ENCODE peak calls at places on chromosomes 16 and 17, in four cellular contexts. X is IMR-90, R is neuronal stem cell, H is trophoblast cell. C is an unnamed sample.

GRCh38 chr16:20884240-20884556 is 16.0 kb downstream of the DCUN1D3 start:
- DNase-seq in X (peak; percentile 88), R (no peak), H (no peak), C (no peak)

GRCh38 chr17:1830288-1830687 is 483 bp downstream of the RPA1 start:
- DNase-seq in X (no peak), R (peak; percentile 26), H (peak; percentile 65), C (peak; percentile 45)

GRCh38 chr17:53313746-53314145 is 509.0 kb upstream of the KIF2B start:
- DNase-seq in X (no peak), R (no peak), H (peak; percentile 45), C (no peak)

GRCh38 chr17:77211681-77212080 is 70.9 kb downstream of the SEC14L1 start:
- DNase-seq in X (no peak), R (no peak), H (no peak), C (no peak)

GRCh38 chr17:9676742-9677387 is 31.5 kb downstream of the USP43 start:
- DNase-seq in X (peak; percentile 12), R (no peak), H (peak; percentile 97), C (no peak)

GRCh38 chr17:35713069-35713728 is 18.2 kb upstream of the RASL10B start:
- DNase-seq in X (peak; percentile 94), R (no peak), H (peak; percentile 18), C (no peak)

GRCh38 chr16:84314373-84314772 is 19.7 kb downstream of the WFDC1 start:
- DNase-seq in X (no peak), R (no peak), H (no peak), C (no peak)

GRCh38 chr17:79647456-79647915 is 36.6 kb upstream of the RBFOX3 start:
- DNase-seq in X (no peak), R (no peak), H (no peak), C (peak; percentile 20)

GRCh38 chr16:14378131-14378551 is 251.9 kb downstream of the PARN start:
- DNase-seq in X (peak; percentile 92), R (no peak), H (peak; percentile 76), C (no peak)

GRCh38 chr17:21209511-21210175 is 4.3 kb downstream of the TMEM11 start:
- DNase-seq in X (no peak), R (no peak), H (no peak), C (no peak)

GRCh38 chr17:68382582-68383085 is 74.7 kb downstream of the WIPI1 start:
- DNase-seq in X (no peak), R (no peak), H (no peak), C (peak; percentile 8)

GRCh38 chr17:37089998-37090397 is 141.2 kb downstream of the AATF start:
- DNase-seq in X (no peak), R (no peak), H (no peak), C (no peak)

GRCh38 chr16:28865289-28865688 is 1.6 kb downstream of the SH2B1 start:
- DNase-seq in X (no peak), R (no peak), H (no peak), C (no peak)

GRCh38 chr17:45808845-45809244 is 24.7 kb downstream of the CRHR1 start:
- DNase-seq in X (no peak), R (no peak), H (no peak), C (no peak)

GRCh38 chr17:77186141-77186604 is 45.4 kb downstream of the SEC14L1 start:
- DNase-seq in X (no peak), R (no peak), H (no peak), C (no peak)

GRCh38 chr17:9767432-9767991 is 23.9 kb downstream of the DHRS7C start:
- DNase-seq in X (no peak), R (no peak), H (no peak), C (no peak)

GRCh38 chr16:81448154-81449131 is 3.8 kb downstream of the CMIP start:
- DNase-seq in X (no peak), R (no peak), H (no peak), C (no peak)

GRCh38 chr17:31528291-31528874 is 136.9 kb downstream of the RAB11FIP4 start:
- DNase-seq in X (no peak), R (no peak), H (no peak), C (peak; percentile 28)

GRCh38 chr17:27396941-27397340 is 59.3 kb upstream of the KSR1 start:
- DNase-seq in X (peak; percentile 42), R (no peak), H (peak; percentile 35), C (no peak)

GRCh38 chr16:27325736-27326135 is 12.0 kb downstream of the IL4R start:
- DNase-seq in X (no peak), R (no peak), H (no peak), C (no peak)

GRCh38 chr16:35319536-35320192 is 1860.3 kb downstream of the TP53TG3F start:
- DNase-seq in X (no peak), R (no peak), H (no peak), C (no peak)

GRCh38 chr17:36934759-36935630 is 2.3 kb upstream of the LHX1 start:
- DNase-seq in X (no peak), R (no peak), H (peak; percentile 24), C (peak; percentile 79)

GRCh38 chr16:51994597-51994996 is 552.3 kb downstream of the TOX3 start:
- DNase-seq in X (no peak), R (no peak), H (peak; percentile 65), C (no peak)

GRCh38 chr16:56281256-56281805 is 90.0 kb downstream of the GNAO1 start:
- DNase-seq in X (no peak), R (peak; percentile 89), H (peak; percentile 28), C (peak; percentile 95)

GRCh38 chr16:24826096-24826690 is 19.6 kb upstream of the SLC5A11 start:
- DNase-seq in X (no peak), R (no peak), H (no peak), C (no peak)

GRCh38 chr16:74168445-74168844 is 128.2 kb upstream of the PSMD7 start:
- DNase-seq in X (no peak), R (no peak), H (no peak), C (no peak)

GRCh38 chr16:19294156-19294649 is 8.7 kb downstream of the CLEC19A start:
- DNase-seq in X (no peak), R (no peak), H (peak; percentile 42), C (no peak)

GRCh38 chr16:72172105-72173034 is at the start of gene PMFBP1:
- DNase-seq in X (peak; percentile 59), R (no peak), H (peak; percentile 90), C (no peak)

GRCh38 chr17:45307290-45308015 is 9.4 kb downstream of the MAP3K14 start:
- DNase-seq in X (peak; percentile 90), R (no peak), H (peak; percentile 43), C (no peak)

DNA sequence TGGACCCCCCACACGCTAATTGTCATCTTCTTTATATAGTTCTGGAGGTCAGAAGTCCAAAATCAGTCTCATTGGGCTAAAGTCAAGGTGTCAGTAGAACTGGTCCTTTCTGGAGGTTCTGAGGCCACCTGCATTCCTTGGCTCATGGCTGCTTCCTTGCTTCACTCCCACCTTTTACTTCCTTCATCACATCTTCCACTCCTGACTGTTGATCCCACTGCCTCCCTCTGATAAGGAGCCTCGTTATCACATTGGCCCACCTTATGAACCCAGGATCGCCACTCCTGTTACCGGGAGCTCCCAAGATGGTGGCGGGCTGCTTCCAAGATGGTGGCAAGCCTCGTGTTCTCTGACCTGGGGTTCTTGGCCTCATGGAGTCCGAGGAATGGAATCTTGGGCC is 83.0 kb downstream of the CDC27 start:
- DNase-seq in X (no peak), R (no peak), H (no peak), C (no peak)
- H3K9ac ChIP-seq in X (no peak overlapping the region), R (no peak overlapping the region), H (no peak overlapping the region), C (no peak overlapping the region)

GRCh38 chr16:58042886-58043515 is 17.4 kb downstream of the MMP15 start:
- DNase-seq in X (no peak), R (no peak), H (no peak), C (no peak)

GRCh38 chr16:58040945-58041627 is 15.5 kb downstream of the MMP15 start:
- DNase-seq in X (no peak), R (no peak), H (no peak), C (no peak)

GRCh38 chr16:58042001-58042885 is 16.7 kb downstream of the MMP15 start:
- DNase-seq in X (no peak), R (no peak), H (no peak), C (no peak)

GRCh38 chr16:58040496-58040846 is 14.9 kb downstream of the MMP15 start:
- DNase-seq in X (no peak), R (no peak), H (no peak), C (no peak)

DNA sequence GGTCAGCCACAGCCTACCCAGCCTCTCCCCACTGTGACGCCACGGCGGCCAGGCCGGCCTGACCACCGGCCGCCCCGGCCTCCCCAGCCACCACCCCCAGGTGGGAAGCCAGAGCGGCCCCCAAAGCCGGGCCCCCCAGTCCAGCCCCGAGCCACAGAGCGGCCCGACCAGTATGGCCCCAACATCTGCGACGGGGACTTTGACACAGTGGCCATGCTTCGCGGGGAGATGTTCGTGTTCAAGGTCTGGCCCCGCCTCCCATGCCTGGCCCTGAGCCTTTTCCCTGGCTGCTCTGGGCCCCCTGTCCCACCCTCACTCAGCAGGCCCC is 16.0 kb downstream of the MMP15 start:
- DNase-seq in X (no peak), R (no peak), H (no peak), C (no peak)
- H3K14ac ChIP-seq in X (no peak overlapping the region), R (no peak overlapping the region), H (no peak overlapping the region), C (no peak overlapping the region)

DNA sequence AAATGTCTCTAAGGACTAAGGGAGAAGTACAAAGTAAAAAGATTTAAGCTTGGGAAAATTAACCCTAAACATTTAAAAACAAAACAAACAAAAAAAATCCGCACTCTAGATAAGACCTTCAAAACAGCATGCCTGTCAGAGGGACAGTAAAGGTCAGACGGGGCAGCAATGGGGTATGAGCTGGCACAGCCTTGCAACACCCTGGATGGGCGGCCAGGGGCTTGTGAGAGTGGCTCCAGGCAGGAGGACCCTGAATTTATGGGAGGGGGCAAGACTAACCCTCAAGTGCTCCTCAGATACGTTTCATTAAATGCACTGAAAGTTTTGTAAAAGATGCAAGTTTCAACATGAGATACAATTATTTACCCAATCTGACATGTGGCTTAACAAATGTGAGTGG is 128.6 kb downstream of the ANKRD11 start:
- DNase-seq in X (no peak), R (no peak), H (no peak), C (no peak)
- H3K9ac ChIP-seq in X (no peak overlapping the region), R (no peak overlapping the region), H (no peak overlapping the region), C (no peak overlapping the region)

GRCh38 chr17:50207792-50208567 is 6.5 kb upstream of the COL1A1 start:
- DNase-seq in X (no peak), R (no peak), H (no peak), C (peak; percentile 84)
- H3K14ac ChIP-seq in X (peak overlapping the region; percentile 89), R (no peak overlapping the region), H (peak overlapping the region; percentile 89), C (no peak overlapping the region)

GRCh38 chr17:70169707-70170597 is 620 bp downstream of the KCNJ2 start:
- DNase-seq in X (peak; percentile 55), R (no peak), H (peak; percentile 22), C (no peak)
- H3K9ac ChIP-seq in X (peak overlapping the region; percentile 82), R (no peak overlapping the region), H (peak overlapping the region; percentile 73), C (no peak overlapping the region)

GRCh38 chr17:82895087-82895486 is 55.3 kb upstream of the ZNF750 start:
- DNase-seq in X (no peak), R (no peak), H (no peak), C (no peak)
- H3K14ac ChIP-seq in X (no peak overlapping the region), R (no peak overlapping the region), H (no peak overlapping the region), C (no peak overlapping the region)

DNA sequence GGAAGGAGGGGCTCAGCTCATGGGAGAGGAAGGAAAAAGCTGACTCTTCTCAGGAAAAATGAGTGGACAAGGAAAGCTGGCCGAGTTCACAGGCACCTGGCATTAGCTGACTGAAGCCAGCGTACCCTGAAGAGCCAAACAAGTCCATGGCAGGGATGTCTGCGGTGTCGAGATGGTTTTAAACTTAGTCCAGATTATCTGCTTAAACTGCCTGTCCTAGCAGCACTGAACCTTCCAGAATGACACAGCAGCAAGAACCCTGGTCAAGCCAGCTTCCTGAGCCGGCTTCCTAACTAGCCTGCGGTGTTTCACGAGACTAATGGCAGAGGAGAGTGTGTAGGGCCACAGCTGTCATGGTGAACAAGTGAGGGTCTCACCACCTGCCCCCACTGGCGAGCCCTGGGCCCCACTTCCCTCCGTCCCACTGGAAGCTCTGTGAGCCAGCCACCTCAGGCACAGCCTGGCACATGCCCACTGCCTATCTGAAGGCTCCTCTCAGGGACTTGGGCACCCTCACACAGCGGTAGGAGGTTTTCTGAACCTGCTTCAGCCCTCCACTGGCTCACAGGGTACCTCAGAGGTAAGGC is 28.8 kb upstream of the MTSS2 start:
- DNase-seq in X (no peak), R (no peak), H (peak; percentile 48), C (no peak)
- H3K9ac ChIP-seq in X (peak overlapping the region; percentile 37), R (no peak overlapping the region), H (no peak overlapping the region), C (no peak overlapping the region)

C was measured in H9.